ENCODE peak calls at places on chromosomes 7 and 10, in six cellular contexts. One of them, this sample, is unnamed.

GRCh38 chr10:4686644-4686996 is 139.4 kb upstream of the AKR1E2 start:
- DNase-seq in AG04450: no peak
- DNase-seq in astrocyte of the spinal cord: peak; percentile 91
- DNase-seq in neural progenitor cell: no peak
- DNase-seq in activated CD8-positive, alpha-beta T cell treated with anti-CD3 and anti-CD28 coated beads for 36 hours: peak; percentile 40
- DNase-seq in foreskin fibroblast: peak; percentile 33
- DNase-seq in this sample: peak; percentile 21

GRCh38 chr10:19730071-19730470 is 86.2 kb upstream of the PLXDC2 start:
- DNase-seq in AG04450: no peak
- DNase-seq in neural progenitor cell: no peak
- DNase-seq in foreskin fibroblast: peak; percentile 44
- DNase-seq in astrocyte of the spinal cord: peak; percentile 71
- DNase-seq in activated CD8-positive, alpha-beta T cell treated with anti-CD3 and anti-CD28 coated beads for 36 hours: no peak
- DNase-seq in this sample: no peak

GRCh38 chr10:132975976-132976682 is 33.8 kb upstream of the CFAP46 start:
- DNase-seq in foreskin fibroblast: no peak
- DNase-seq in AG04450: no peak
- DNase-seq in neural progenitor cell: no peak
- DNase-seq in activated CD8-positive, alpha-beta T cell treated with anti-CD3 and anti-CD28 coated beads for 36 hours: no peak
- DNase-seq in astrocyte of the spinal cord: no peak
- DNase-seq in this sample: no peak

GRCh38 chr10:118729641-118730258 is 25.0 kb downstream of the CACUL1 start:
- DNase-seq in astrocyte of the spinal cord: no peak
- DNase-seq in foreskin fibroblast: no peak
- DNase-seq in neural progenitor cell: no peak
- DNase-seq in activated CD8-positive, alpha-beta T cell treated with anti-CD3 and anti-CD28 coated beads for 36 hours: no peak
- DNase-seq in AG04450: no peak
- DNase-seq in this sample: peak; percentile 45

GRCh38 chr7:81008901-81009300 is 90.0 kb upstream of the SEMA3C start:
- DNase-seq in astrocyte of the spinal cord: no peak
- DNase-seq in neural progenitor cell: no peak
- DNase-seq in activated CD8-positive, alpha-beta T cell treated with anti-CD3 and anti-CD28 coated beads for 36 hours: no peak
- DNase-seq in AG04450: no peak
- DNase-seq in foreskin fibroblast: no peak
- DNase-seq in this sample: no peak

GRCh38 chr7:2805213-2806003 is 38.7 kb downstream of the GNA12 start:
- DNase-seq in foreskin fibroblast: no peak
- DNase-seq in neural progenitor cell: no peak
- DNase-seq in AG04450: no peak
- DNase-seq in astrocyte of the spinal cord: no peak
- DNase-seq in activated CD8-positive, alpha-beta T cell treated with anti-CD3 and anti-CD28 coated beads for 36 hours: no peak
- DNase-seq in this sample: no peak

GRCh38 chr10:32909461-32909860 is 48.6 kb downstream of the ITGB1 start:
- DNase-seq in activated CD8-positive, alpha-beta T cell treated with anti-CD3 and anti-CD28 coated beads for 36 hours: no peak
- DNase-seq in neural progenitor cell: no peak
- DNase-seq in foreskin fibroblast: no peak
- DNase-seq in AG04450: no peak
- DNase-seq in astrocyte of the spinal cord: no peak
- DNase-seq in this sample: no peak

GRCh38 chr7:50781371-50781770 is 1.3 kb downstream of the GRB10 start:
- DNase-seq in astrocyte of the spinal cord: no peak
- DNase-seq in activated CD8-positive, alpha-beta T cell treated with anti-CD3 and anti-CD28 coated beads for 36 hours: peak; percentile 72
- DNase-seq in neural progenitor cell: peak; percentile 60
- DNase-seq in AG04450: no peak
- DNase-seq in foreskin fibroblast: no peak
- DNase-seq in this sample: no peak

DNA sequence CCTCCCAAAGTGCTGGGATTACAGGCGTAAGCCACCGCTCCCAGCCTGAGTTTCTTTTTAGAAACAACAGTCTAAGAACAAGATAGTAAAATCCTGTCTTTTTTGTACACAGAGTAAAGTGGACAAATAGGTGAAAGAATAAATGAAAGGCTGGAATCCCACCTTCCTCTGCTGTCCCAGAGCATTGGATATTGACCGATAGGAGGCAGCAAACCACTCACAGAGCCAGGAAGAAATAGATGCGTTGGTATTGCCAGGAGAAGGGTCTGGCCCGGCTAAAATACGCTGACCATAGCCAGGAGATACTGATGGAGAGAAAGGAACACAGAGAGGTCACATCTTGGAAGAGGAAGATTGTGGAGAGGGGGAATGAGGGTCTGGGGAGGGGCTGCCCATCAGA is 11.4 kb upstream of the ZNF12 start:
- DNase-seq in activated CD8-positive, alpha-beta T cell treated with anti-CD3 and anti-CD28 coated beads for 36 hours: no peak
- DNase-seq in AG04450: no peak
- DNase-seq in astrocyte of the spinal cord: no peak
- DNase-seq in foreskin fibroblast: no peak
- DNase-seq in neural progenitor cell: peak; percentile 6
- DNase-seq in this sample: no peak
- TF ChIP-seq CTCF in activated CD8-positive, alpha-beta T cell treated with anti-CD3 and anti-CD28 coated beads for 36 hours: no peak
- TF ChIP-seq CTCF in AG04450: no peak
- TF ChIP-seq CTCF in astrocyte of the spinal cord: no peak
- TF ChIP-seq CTCF in foreskin fibroblast: no peak
- TF ChIP-seq CTCF in neural progenitor cell: peak; percentile 42
- TF ChIP-seq CTCF in this sample: peak; percentile 17

DNA sequence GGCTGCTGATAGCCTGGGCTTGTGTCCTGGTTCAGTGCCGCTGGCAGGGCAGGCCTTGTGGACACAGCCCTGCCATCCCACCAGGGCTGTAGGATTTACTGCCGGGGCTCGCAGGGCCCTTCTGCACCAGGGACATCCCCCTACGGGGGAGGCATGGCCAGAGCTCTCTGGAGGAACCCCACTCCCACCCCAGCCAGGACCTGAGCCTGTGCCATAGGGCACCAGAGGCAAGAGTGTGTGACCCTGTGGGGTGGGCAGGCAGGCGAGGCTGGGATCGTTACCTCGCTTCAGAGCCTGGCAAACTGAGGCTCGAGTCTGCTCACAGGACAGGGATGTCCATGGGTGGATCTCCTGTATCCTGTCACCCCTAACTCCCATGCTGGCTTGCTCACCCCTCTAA is 2.6 kb downstream of the LDB3 start:
- DNase-seq in AG04450: no peak
- DNase-seq in astrocyte of the spinal cord: no peak
- DNase-seq in foreskin fibroblast: no peak
- DNase-seq in activated CD8-positive, alpha-beta T cell treated with anti-CD3 and anti-CD28 coated beads for 36 hours: no peak
- DNase-seq in neural progenitor cell: no peak
- DNase-seq in this sample: no peak
- TF ChIP-seq CTCF in AG04450: no peak
- TF ChIP-seq CTCF in astrocyte of the spinal cord: no peak
- TF ChIP-seq CTCF in foreskin fibroblast: no peak
- TF ChIP-seq CTCF in activated CD8-positive, alpha-beta T cell treated with anti-CD3 and anti-CD28 coated beads for 36 hours: no peak
- TF ChIP-seq CTCF in neural progenitor cell: no peak
- TF ChIP-seq CTCF in this sample: no peak

GRCh38 chr10:43407148-43407575 is 1.8 kb downstream of the HNRNPF start:
- DNase-seq in activated CD8-positive, alpha-beta T cell treated with anti-CD3 and anti-CD28 coated beads for 36 hours: peak; percentile 61
- DNase-seq in AG04450: no peak
- DNase-seq in astrocyte of the spinal cord: peak; percentile 37
- DNase-seq in neural progenitor cell: peak; percentile 71
- DNase-seq in foreskin fibroblast: no peak
- DNase-seq in this sample: peak; percentile 64

GRCh38 chr10:43408710-43409384 is at the start of gene HNRNPF:
- DNase-seq in foreskin fibroblast: peak; percentile 97
- DNase-seq in AG04450: peak; percentile 81
- DNase-seq in neural progenitor cell: peak; percentile 97
- DNase-seq in activated CD8-positive, alpha-beta T cell treated with anti-CD3 and anti-CD28 coated beads for 36 hours: peak; percentile 94
- DNase-seq in astrocyte of the spinal cord: peak; percentile 98
- DNase-seq in this sample: peak; percentile 94

GRCh38 chr10:43407576-43408330 is 1.2 kb downstream of the HNRNPF start:
- DNase-seq in astrocyte of the spinal cord: peak; percentile 89
- DNase-seq in activated CD8-positive, alpha-beta T cell treated with anti-CD3 and anti-CD28 coated beads for 36 hours: peak; percentile 97
- DNase-seq in AG04450: no peak
- DNase-seq in neural progenitor cell: peak; percentile 84
- DNase-seq in foreskin fibroblast: peak; percentile 90
- DNase-seq in this sample: peak; percentile 90

GRCh38 chr10:43409385-43410109 is 561 bp upstream of the HNRNPF start:
- DNase-seq in foreskin fibroblast: no peak
- DNase-seq in activated CD8-positive, alpha-beta T cell treated with anti-CD3 and anti-CD28 coated beads for 36 hours: peak; percentile 85
- DNase-seq in AG04450: no peak
- DNase-seq in astrocyte of the spinal cord: no peak
- DNase-seq in neural progenitor cell: no peak
- DNase-seq in this sample: peak; percentile 41

DNA sequence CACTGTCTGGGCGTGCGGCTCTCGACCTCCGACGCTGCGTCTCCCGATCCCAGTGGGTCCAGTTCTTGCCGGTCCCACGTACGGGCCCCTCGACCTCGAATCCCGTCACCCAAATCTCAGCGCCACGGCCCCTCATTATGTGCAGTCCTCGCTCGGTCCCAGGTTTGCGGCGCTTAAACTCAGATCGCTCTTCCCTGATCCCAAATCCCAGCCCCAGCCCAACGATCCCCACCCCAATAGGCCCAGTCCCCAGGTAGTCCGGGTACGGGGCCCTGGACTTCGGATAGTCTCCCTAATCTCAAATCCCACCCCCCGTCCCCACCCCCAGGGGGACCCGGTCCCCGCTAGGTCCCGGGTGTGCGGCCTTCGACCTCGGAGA is 666 bp downstream of the HNRNPF start:
- DNase-seq in foreskin fibroblast: no peak
- DNase-seq in astrocyte of the spinal cord: no peak
- DNase-seq in activated CD8-positive, alpha-beta T cell treated with anti-CD3 and anti-CD28 coated beads for 36 hours: no peak
- DNase-seq in AG04450: no peak
- DNase-seq in neural progenitor cell: peak; percentile 63
- DNase-seq in this sample: no peak
- TF ChIP-seq CTCF in foreskin fibroblast: no peak
- TF ChIP-seq CTCF in astrocyte of the spinal cord: no peak
- TF ChIP-seq CTCF in activated CD8-positive, alpha-beta T cell treated with anti-CD3 and anti-CD28 coated beads for 36 hours: no peak
- TF ChIP-seq CTCF in AG04450: no peak
- TF ChIP-seq CTCF in neural progenitor cell: no peak
- TF ChIP-seq CTCF in this sample: no peak

DNA sequence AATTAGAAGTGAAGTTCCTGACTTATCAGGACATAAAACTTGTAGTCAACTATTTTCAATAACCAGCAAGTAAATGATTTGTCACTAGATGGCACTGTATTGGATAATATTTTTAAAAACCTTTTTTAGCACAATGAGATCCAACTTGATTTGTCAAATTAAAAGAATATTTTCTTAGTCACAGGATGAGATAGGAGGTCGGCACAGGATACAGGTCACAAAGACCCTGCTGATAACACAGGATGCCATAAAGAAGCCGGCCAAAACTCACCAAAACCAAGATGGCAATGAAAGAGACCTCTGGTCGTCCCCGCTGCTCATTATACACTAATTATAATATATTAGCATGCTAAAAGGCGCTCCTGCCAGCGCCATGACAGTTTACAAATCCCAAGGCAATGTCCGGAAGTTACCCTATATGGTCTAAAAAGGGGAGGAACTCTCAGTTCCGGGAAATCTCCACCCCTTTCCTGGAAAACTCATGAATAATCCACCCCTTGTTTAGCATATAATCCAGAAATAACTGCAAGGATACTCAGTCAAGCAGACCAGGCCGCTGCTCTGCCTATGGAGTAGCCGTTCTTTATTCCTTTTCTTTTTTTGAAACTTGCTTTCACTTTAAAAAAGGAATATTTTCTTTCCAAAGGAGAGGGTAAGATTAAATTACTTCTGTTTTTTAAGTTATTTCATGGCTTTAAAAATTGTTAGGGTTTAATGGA is 255.7 kb upstream of the MKLN1 start:
- DNase-seq in AG04450: no peak
- DNase-seq in foreskin fibroblast: no peak
- DNase-seq in neural progenitor cell: no peak
- DNase-seq in activated CD8-positive, alpha-beta T cell treated with anti-CD3 and anti-CD28 coated beads for 36 hours: peak; percentile 37
- DNase-seq in astrocyte of the spinal cord: peak; percentile 88
- DNase-seq in this sample: peak; percentile 33
- TF ChIP-seq CTCF in AG04450: peak; percentile 46
- TF ChIP-seq CTCF in foreskin fibroblast: no peak
- TF ChIP-seq CTCF in neural progenitor cell: peak; percentile 32
- TF ChIP-seq CTCF in activated CD8-positive, alpha-beta T cell treated with anti-CD3 and anti-CD28 coated beads for 36 hours: peak; percentile 55
- TF ChIP-seq CTCF in astrocyte of the spinal cord: peak; percentile 35
- TF ChIP-seq CTCF in this sample: no peak

GRCh38 chr10:94225589-94225988 is 137.2 kb downstream of the NOC3L start:
- DNase-seq in neural progenitor cell: no peak
- DNase-seq in activated CD8-positive, alpha-beta T cell treated with anti-CD3 and anti-CD28 coated beads for 36 hours: no peak
- DNase-seq in foreskin fibroblast: no peak
- DNase-seq in AG04450: no peak
- DNase-seq in astrocyte of the spinal cord: no peak
- DNase-seq in this sample: no peak
- TF ChIP-seq CTCF in neural progenitor cell: peak; percentile 25
- TF ChIP-seq CTCF in activated CD8-positive, alpha-beta T cell treated with anti-CD3 and anti-CD28 coated beads for 36 hours: no peak
- TF ChIP-seq CTCF in foreskin fibroblast: no peak
- TF ChIP-seq CTCF in AG04450: peak; percentile 32
- TF ChIP-seq CTCF in astrocyte of the spinal cord: no peak
- TF ChIP-seq CTCF in this sample: no peak

GRCh38 chr10:47309403-47310089 is 9.5 kb downstream of the GDF10 start:
- DNase-seq in astrocyte of the spinal cord: no peak
- DNase-seq in neural progenitor cell: peak; percentile 32
- DNase-seq in AG04450: no peak
- DNase-seq in foreskin fibroblast: no peak
- DNase-seq in activated CD8-positive, alpha-beta T cell treated with anti-CD3 and anti-CD28 coated beads for 36 hours: peak; percentile 38
- DNase-seq in this sample: no peak
- TF ChIP-seq CTCF in astrocyte of the spinal cord: peak; percentile 43
- TF ChIP-seq CTCF in neural progenitor cell: peak; percentile 66
- TF ChIP-seq CTCF in AG04450: peak; percentile 43
- TF ChIP-seq CTCF in foreskin fibroblast: no peak
- TF ChIP-seq CTCF in activated CD8-positive, alpha-beta T cell treated with anti-CD3 and anti-CD28 coated beads for 36 hours: peak; percentile 65
- TF ChIP-seq CTCF in this sample: no peak